ENCODE peak calls at places on chromosome 15, in ten cellular contexts. One of them, this sample, is unnamed.

GRCh38 chr15:60399246-60399915 is 1.6 kb upstream of the ANXA2 start:
- DNase-seq in CD4-positive, alpha-beta T cell: no peak
- DNase-seq in HuH-7.5: no peak
- DNase-seq in BE2C: no peak
- DNase-seq in central memory CD4-positive, alpha-beta T cell: no peak
- DNase-seq in AG10803: no peak
- DNase-seq in NCI-H2029 treated with DMSO at 0.1 percent for 48 hours: no peak
- DNase-seq in HFFc6: no peak
- DNase-seq in T-helper 2 cell: no peak
- DNase-seq in HT1080: no peak
- DNase-seq in this sample: no peak

GRCh38 chr15:48609486-48609885 is 36.0 kb downstream of the FBN1 start:
- DNase-seq in CD4-positive, alpha-beta T cell: no peak
- DNase-seq in HuH-7.5: no peak
- DNase-seq in BE2C: no peak
- DNase-seq in central memory CD4-positive, alpha-beta T cell: no peak
- DNase-seq in AG10803: peak; percentile 50
- DNase-seq in NCI-H2029 treated with DMSO at 0.1 percent for 48 hours: no peak
- DNase-seq in HFFc6: no peak
- DNase-seq in T-helper 2 cell: no peak
- DNase-seq in HT1080: no peak
- DNase-seq in this sample: no peak

GRCh38 chr15:39720721-39721611 is 61.7 kb downstream of the FSIP1 start:
- DNase-seq in CD4-positive, alpha-beta T cell: no peak
- DNase-seq in HuH-7.5: no peak
- DNase-seq in BE2C: no peak
- DNase-seq in central memory CD4-positive, alpha-beta T cell: no peak
- DNase-seq in AG10803: peak; percentile 89
- DNase-seq in NCI-H2029 treated with DMSO at 0.1 percent for 48 hours: no peak
- DNase-seq in HFFc6: peak; percentile 82
- DNase-seq in T-helper 2 cell: no peak
- DNase-seq in HT1080: peak; percentile 51
- DNase-seq in this sample: no peak

GRCh38 chr15:31391687-31392671 is 65.3 kb downstream of the KLF13 start:
- DNase-seq in CD4-positive, alpha-beta T cell: peak; percentile 70
- DNase-seq in HuH-7.5: peak; percentile 59
- DNase-seq in BE2C: peak; percentile 85
- DNase-seq in central memory CD4-positive, alpha-beta T cell: peak; percentile 73
- DNase-seq in AG10803: peak; percentile 81
- DNase-seq in NCI-H2029 treated with DMSO at 0.1 percent for 48 hours: no peak
- DNase-seq in HFFc6: peak; percentile 32
- DNase-seq in T-helper 2 cell: peak; percentile 60
- DNase-seq in HT1080: no peak
- DNase-seq in this sample: peak; percentile 96

GRCh38 chr15:42921049-42921731 is 612 bp upstream of the TTBK2 start:
- DNase-seq in CD4-positive, alpha-beta T cell: peak; percentile 34
- DNase-seq in HuH-7.5: no peak
- DNase-seq in BE2C: no peak
- DNase-seq in central memory CD4-positive, alpha-beta T cell: peak; percentile 30
- DNase-seq in AG10803: peak; percentile 17
- DNase-seq in NCI-H2029 treated with DMSO at 0.1 percent for 48 hours: no peak
- DNase-seq in HFFc6: no peak
- DNase-seq in T-helper 2 cell: peak; percentile 17
- DNase-seq in HT1080: no peak
- DNase-seq in this sample: no peak

GRCh38 chr15:31039961-31040360 is 48.5 kb upstream of the MTMR10 start:
- DNase-seq in CD4-positive, alpha-beta T cell: no peak
- DNase-seq in HuH-7.5: no peak
- DNase-seq in BE2C: no peak
- DNase-seq in central memory CD4-positive, alpha-beta T cell: no peak
- DNase-seq in AG10803: no peak
- DNase-seq in NCI-H2029 treated with DMSO at 0.1 percent for 48 hours: no peak
- DNase-seq in HFFc6: no peak
- DNase-seq in T-helper 2 cell: no peak
- DNase-seq in HT1080: no peak
- DNase-seq in this sample: no peak

GRCh38 chr15:56718560-56718959 is 14.7 kb downstream of the ZNF280D start:
- DNase-seq in CD4-positive, alpha-beta T cell: no peak
- DNase-seq in HuH-7.5: no peak
- DNase-seq in BE2C: no peak
- DNase-seq in central memory CD4-positive, alpha-beta T cell: no peak
- DNase-seq in AG10803: no peak
- DNase-seq in NCI-H2029 treated with DMSO at 0.1 percent for 48 hours: no peak
- DNase-seq in HFFc6: no peak
- DNase-seq in T-helper 2 cell: no peak
- DNase-seq in HT1080: no peak
- DNase-seq in this sample: no peak

GRCh38 chr15:74723754-74724334 is 1.5 kb downstream of the CYP1A1 start:
- DNase-seq in CD4-positive, alpha-beta T cell: no peak
- DNase-seq in HuH-7.5: peak; percentile 90
- DNase-seq in BE2C: no peak
- DNase-seq in central memory CD4-positive, alpha-beta T cell: peak; percentile 18
- DNase-seq in AG10803: peak; percentile 46
- DNase-seq in NCI-H2029 treated with DMSO at 0.1 percent for 48 hours: no peak
- DNase-seq in HFFc6: peak; percentile 8
- DNase-seq in T-helper 2 cell: no peak
- DNase-seq in HT1080: peak; percentile 44
- DNase-seq in this sample: no peak

GRCh38 chr15:78951841-78952238 is 7.0 kb upstream of the CTSH start:
- DNase-seq in CD4-positive, alpha-beta T cell: no peak
- DNase-seq in HuH-7.5: peak; percentile 77
- DNase-seq in BE2C: no peak
- DNase-seq in central memory CD4-positive, alpha-beta T cell: no peak
- DNase-seq in AG10803: no peak
- DNase-seq in NCI-H2029 treated with DMSO at 0.1 percent for 48 hours: no peak
- DNase-seq in HFFc6: peak; percentile 17
- DNase-seq in T-helper 2 cell: no peak
- DNase-seq in HT1080: no peak
- DNase-seq in this sample: no peak

GRCh38 chr15:44010114-44010513 is 183.3 kb downstream of the WDR76 start:
- DNase-seq in CD4-positive, alpha-beta T cell: no peak
- DNase-seq in HuH-7.5: no peak
- DNase-seq in BE2C: no peak
- DNase-seq in central memory CD4-positive, alpha-beta T cell: no peak
- DNase-seq in AG10803: peak; percentile 71
- DNase-seq in NCI-H2029 treated with DMSO at 0.1 percent for 48 hours: no peak
- DNase-seq in HFFc6: peak; percentile 32
- DNase-seq in T-helper 2 cell: no peak
- DNase-seq in HT1080: peak; percentile 72
- DNase-seq in this sample: no peak

GRCh38 chr15:59473226-59473625 is 35.2 kb downstream of the FAM81A start:
- DNase-seq in CD4-positive, alpha-beta T cell: no peak
- DNase-seq in HuH-7.5: no peak
- DNase-seq in BE2C: no peak
- DNase-seq in central memory CD4-positive, alpha-beta T cell: no peak
- DNase-seq in AG10803: no peak
- DNase-seq in NCI-H2029 treated with DMSO at 0.1 percent for 48 hours: no peak
- DNase-seq in HFFc6: no peak
- DNase-seq in T-helper 2 cell: no peak
- DNase-seq in HT1080: no peak
- DNase-seq in this sample: no peak

GRCh38 chr15:70854669-70854976 is 666 bp upstream of the LARP6 start:
- DNase-seq in CD4-positive, alpha-beta T cell: no peak
- DNase-seq in HuH-7.5: peak; percentile 58
- DNase-seq in BE2C: no peak
- DNase-seq in central memory CD4-positive, alpha-beta T cell: no peak
- DNase-seq in AG10803: peak; percentile 57
- DNase-seq in NCI-H2029 treated with DMSO at 0.1 percent for 48 hours: no peak
- DNase-seq in HFFc6: peak; percentile 57
- DNase-seq in T-helper 2 cell: no peak
- DNase-seq in HT1080: peak; percentile 56
- DNase-seq in this sample: no peak

GRCh38 chr15:71572452-71573053 is 237.8 kb upstream of the NR2E3 start:
- DNase-seq in CD4-positive, alpha-beta T cell: no peak
- DNase-seq in HuH-7.5: no peak
- DNase-seq in BE2C: no peak
- DNase-seq in central memory CD4-positive, alpha-beta T cell: no peak
- DNase-seq in AG10803: no peak
- DNase-seq in NCI-H2029 treated with DMSO at 0.1 percent for 48 hours: no peak
- DNase-seq in HFFc6: no peak
- DNase-seq in T-helper 2 cell: no peak
- DNase-seq in HT1080: peak; percentile 75
- DNase-seq in this sample: no peak

GRCh38 chr15:62889734-62890505 is 152.6 kb upstream of the TPM1 start:
- DNase-seq in CD4-positive, alpha-beta T cell: no peak
- DNase-seq in HuH-7.5: no peak
- DNase-seq in BE2C: no peak
- DNase-seq in central memory CD4-positive, alpha-beta T cell: no peak
- DNase-seq in AG10803: peak; percentile 92
- DNase-seq in NCI-H2029 treated with DMSO at 0.1 percent for 48 hours: no peak
- DNase-seq in HFFc6: no peak
- DNase-seq in T-helper 2 cell: no peak
- DNase-seq in HT1080: no peak
- DNase-seq in this sample: no peak

GRCh38 chr15:66128116-66128715 is 125.3 kb downstream of the MEGF11 start:
- DNase-seq in CD4-positive, alpha-beta T cell: no peak
- DNase-seq in HuH-7.5: no peak
- DNase-seq in BE2C: no peak
- DNase-seq in central memory CD4-positive, alpha-beta T cell: no peak
- DNase-seq in AG10803: no peak
- DNase-seq in NCI-H2029 treated with DMSO at 0.1 percent for 48 hours: no peak
- DNase-seq in HFFc6: no peak
- DNase-seq in T-helper 2 cell: no peak
- DNase-seq in HT1080: no peak
- DNase-seq in this sample: peak; percentile 81

GRCh38 chr15:56244237-56244810 is 645 bp upstream of the RFX7 start:
- DNase-seq in CD4-positive, alpha-beta T cell: peak; percentile 2
- DNase-seq in HuH-7.5: peak; percentile 65
- DNase-seq in BE2C: peak; percentile 72
- DNase-seq in central memory CD4-positive, alpha-beta T cell: peak; percentile 4
- DNase-seq in AG10803: peak; percentile 66
- DNase-seq in NCI-H2029 treated with DMSO at 0.1 percent for 48 hours: no peak
- DNase-seq in HFFc6: peak; percentile 35
- DNase-seq in T-helper 2 cell: no peak
- DNase-seq in HT1080: peak; percentile 72
- DNase-seq in this sample: peak; percentile 60

GRCh38 chr15:96187916-96188315 is 142.6 kb upstream of the NR2F2 start:
- DNase-seq in CD4-positive, alpha-beta T cell: no peak
- DNase-seq in HuH-7.5: no peak
- DNase-seq in BE2C: no peak
- DNase-seq in central memory CD4-positive, alpha-beta T cell: no peak
- DNase-seq in AG10803: no peak
- DNase-seq in NCI-H2029 treated with DMSO at 0.1 percent for 48 hours: no peak
- DNase-seq in HFFc6: no peak
- DNase-seq in T-helper 2 cell: no peak
- DNase-seq in HT1080: no peak
- DNase-seq in this sample: no peak

GRCh38 chr15:59206623-59207183 is at the start of gene LDHAL6B:
- DNase-seq in CD4-positive, alpha-beta T cell: no peak
- DNase-seq in HuH-7.5: no peak
- DNase-seq in BE2C: no peak
- DNase-seq in central memory CD4-positive, alpha-beta T cell: no peak
- DNase-seq in AG10803: no peak
- DNase-seq in NCI-H2029 treated with DMSO at 0.1 percent for 48 hours: no peak
- DNase-seq in HFFc6: no peak
- DNase-seq in T-helper 2 cell: no peak
- DNase-seq in HT1080: no peak
- DNase-seq in this sample: no peak

GRCh38 chr15:42590619-42591237 is 15.3 kb downstream of the STARD9 start:
- DNase-seq in CD4-positive, alpha-beta T cell: no peak
- DNase-seq in HuH-7.5: no peak
- DNase-seq in BE2C: no peak
- DNase-seq in central memory CD4-positive, alpha-beta T cell: no peak
- DNase-seq in AG10803: no peak
- DNase-seq in NCI-H2029 treated with DMSO at 0.1 percent for 48 hours: no peak
- DNase-seq in HFFc6: no peak
- DNase-seq in T-helper 2 cell: no peak
- DNase-seq in HT1080: no peak
- DNase-seq in this sample: no peak

GRCh38 chr15:77411614-77411976 is 8.3 kb downstream of the PEAK1 start:
- DNase-seq in CD4-positive, alpha-beta T cell: no peak
- DNase-seq in HuH-7.5: no peak
- DNase-seq in BE2C: no peak
- DNase-seq in central memory CD4-positive, alpha-beta T cell: no peak
- DNase-seq in AG10803: no peak
- DNase-seq in NCI-H2029 treated with DMSO at 0.1 percent for 48 hours: no peak
- DNase-seq in HFFc6: no peak
- DNase-seq in T-helper 2 cell: no peak
- DNase-seq in HT1080: no peak
- DNase-seq in this sample: no peak

GRCh38 chr15:25060996-25061620 is 106.3 kb downstream of the SNRPN start:
- DNase-seq in CD4-positive, alpha-beta T cell: no peak
- DNase-seq in HuH-7.5: no peak
- DNase-seq in BE2C: no peak
- DNase-seq in central memory CD4-positive, alpha-beta T cell: no peak
- DNase-seq in AG10803: no peak
- DNase-seq in NCI-H2029 treated with DMSO at 0.1 percent for 48 hours: no peak
- DNase-seq in HFFc6: no peak
- DNase-seq in T-helper 2 cell: no peak
- DNase-seq in HT1080: no peak
- DNase-seq in this sample: peak; percentile 29

GRCh38 chr15:33149919-33150318 is 44.6 kb downstream of the FMN1 start:
- DNase-seq in CD4-positive, alpha-beta T cell: no peak
- DNase-seq in HuH-7.5: no peak
- DNase-seq in BE2C: no peak
- DNase-seq in central memory CD4-positive, alpha-beta T cell: no peak
- DNase-seq in AG10803: peak; percentile 53
- DNase-seq in NCI-H2029 treated with DMSO at 0.1 percent for 48 hours: no peak
- DNase-seq in HFFc6: no peak
- DNase-seq in T-helper 2 cell: no peak
- DNase-seq in HT1080: peak; percentile 39
- DNase-seq in this sample: no peak

GRCh38 chr15:77144492-77145070 is 73.7 kb upstream of the TSPAN3 start:
- DNase-seq in CD4-positive, alpha-beta T cell: no peak
- DNase-seq in HuH-7.5: no peak
- DNase-seq in BE2C: no peak
- DNase-seq in central memory CD4-positive, alpha-beta T cell: no peak
- DNase-seq in AG10803: peak; percentile 99
- DNase-seq in NCI-H2029 treated with DMSO at 0.1 percent for 48 hours: no peak
- DNase-seq in HFFc6: peak; percentile 94
- DNase-seq in T-helper 2 cell: no peak
- DNase-seq in HT1080: peak; percentile 78
- DNase-seq in this sample: no peak

GRCh38 chr15:63288778-63289378 is 11.5 kb downstream of the APH1B start:
- DNase-seq in CD4-positive, alpha-beta T cell: no peak
- DNase-seq in HuH-7.5: peak; percentile 21
- DNase-seq in BE2C: no peak
- DNase-seq in central memory CD4-positive, alpha-beta T cell: peak; percentile 35
- DNase-seq in AG10803: peak; percentile 56
- DNase-seq in NCI-H2029 treated with DMSO at 0.1 percent for 48 hours: peak; percentile 29
- DNase-seq in HFFc6: peak; percentile 55
- DNase-seq in T-helper 2 cell: no peak
- DNase-seq in HT1080: peak; percentile 52
- DNase-seq in this sample: no peak

GRCh38 chr15:27685638-27686037 is 413.5 kb downstream of the OCA2 start:
- DNase-seq in CD4-positive, alpha-beta T cell: no peak
- DNase-seq in HuH-7.5: no peak
- DNase-seq in BE2C: no peak
- DNase-seq in central memory CD4-positive, alpha-beta T cell: no peak
- DNase-seq in AG10803: no peak
- DNase-seq in NCI-H2029 treated with DMSO at 0.1 percent for 48 hours: no peak
- DNase-seq in HFFc6: no peak
- DNase-seq in T-helper 2 cell: no peak
- DNase-seq in HT1080: no peak
- DNase-seq in this sample: no peak

GRCh38 chr15:95503640-95504225 is 826.8 kb upstream of the NR2F2 start:
- DNase-seq in CD4-positive, alpha-beta T cell: no peak
- DNase-seq in HuH-7.5: no peak
- DNase-seq in BE2C: no peak
- DNase-seq in central memory CD4-positive, alpha-beta T cell: no peak
- DNase-seq in AG10803: no peak
- DNase-seq in NCI-H2029 treated with DMSO at 0.1 percent for 48 hours: no peak
- DNase-seq in HFFc6: no peak
- DNase-seq in T-helper 2 cell: no peak
- DNase-seq in HT1080: no peak
- DNase-seq in this sample: no peak

GRCh38 chr15:96807361-96807760 is 476.9 kb downstream of the NR2F2 start:
- DNase-seq in CD4-positive, alpha-beta T cell: no peak
- DNase-seq in HuH-7.5: no peak
- DNase-seq in BE2C: no peak
- DNase-seq in central memory CD4-positive, alpha-beta T cell: no peak
- DNase-seq in AG10803: no peak
- DNase-seq in NCI-H2029 treated with DMSO at 0.1 percent for 48 hours: no peak
- DNase-seq in HFFc6: no peak
- DNase-seq in T-helper 2 cell: no peak
- DNase-seq in HT1080: no peak
- DNase-seq in this sample: no peak

GRCh38 chr15:77430213-77430612 is 9.5 kb downstream of the HMG20A start:
- DNase-seq in CD4-positive, alpha-beta T cell: no peak
- DNase-seq in HuH-7.5: no peak
- DNase-seq in BE2C: no peak
- DNase-seq in central memory CD4-positive, alpha-beta T cell: no peak
- DNase-seq in AG10803: no peak
- DNase-seq in NCI-H2029 treated with DMSO at 0.1 percent for 48 hours: no peak
- DNase-seq in HFFc6: no peak
- DNase-seq in T-helper 2 cell: no peak
- DNase-seq in HT1080: no peak
- DNase-seq in this sample: no peak

This sample was measured in kidney.